ENCODE peak calls at places on chromosomes 3 and 15, in nine cellular contexts. G is H9; T is right cardiac atrium; C is right atrium auricular region; B is HepG2; H is fibroblast of lung; Z is CD8-positive, alpha-beta memory T cell; Q is pancreas; O is RWPE2. S is an unnamed sample.
A peak's percentile ranks its signal among the peaks of the same experiment; 100 is the strongest.

GRCh38 chr3:129486057-129487035 is 42.1 kb upstream of the RHO start:
- DNase-seq in G (no peak), T (no peak), C (no peak), B (no peak), H (peak; percentile 95), Z (no peak), Q (no peak), O (no peak), S (no peak)

GRCh38 chr3:2468816-2469215 is 370.1 kb downstream of the CNTN4 start:
- DNase-seq in G (no peak), T (no peak), C (no peak), B (no peak), H (no peak), Z (no peak), Q (no peak), O (no peak), S (no peak)

GRCh38 chr3:48194446-48195071 is 6.3 kb upstream of the CDC25A start:
- DNase-seq in G (peak; percentile 84), T (peak; percentile 40), C (peak; percentile 70), B (peak; percentile 68), H (peak; percentile 64), Z (no peak), Q (peak; percentile 73), O (peak; percentile 52), S (peak; percentile 32)

GRCh38 chr3:189547448-189547847 is 83.7 kb upstream of the TP63 start:
- DNase-seq in G (no peak), T (no peak), C (no peak), B (no peak), H (no peak), Z (no peak), Q (no peak), O (no peak), S (no peak)

GRCh38 chr3:55690746-55691540 is 203.8 kb upstream of the WNT5A start:
- DNase-seq in G (peak; percentile 83), T (no peak), C (no peak), B (no peak), H (no peak), Z (no peak), Q (no peak), O (no peak), S (no peak)

GRCh38 chr3:105944281-105944680 is 75.5 kb upstream of the CBLB start:
- DNase-seq in G (no peak), T (no peak), C (no peak), B (no peak), H (peak; percentile 12), Z (no peak), Q (no peak), O (no peak), S (no peak)

GRCh38 chr3:32448686-32449474 is 53.8 kb downstream of the CMTM6 start:
- DNase-seq in G (no peak), T (no peak), C (no peak), B (no peak), H (no peak), Z (no peak), Q (no peak), O (peak; percentile 13), S (no peak)

GRCh38 chr3:96449803-96450202 is 364.6 kb upstream of the EPHA6 start:
- DNase-seq in G (peak; percentile 26), T (no peak), C (no peak), B (peak; percentile 61), H (no peak), Z (no peak), Q (no peak), O (no peak), S (no peak)

GRCh38 chr3:172776049-172776717 is 25.7 kb downstream of the ECT2 start:
- DNase-seq in G (no peak), T (no peak), C (no peak), B (no peak), H (peak; percentile 72), Z (no peak), Q (no peak), O (no peak), S (no peak)

GRCh38 chr3:190183121-190183520 is 62.4 kb upstream of the P3H2 start:
- DNase-seq in G (no peak), T (no peak), C (no peak), B (no peak), H (peak; percentile 97), Z (no peak), Q (no peak), O (no peak), S (peak; percentile 8)

GRCh38 chr3:186566772-186567071 is 417 bp downstream of the TBCCD1 start:
- DNase-seq in G (peak; percentile 30), T (no peak), C (peak; percentile 60), B (no peak), H (no peak), Z (no peak), Q (no peak), O (no peak), S (no peak)

GRCh38 chr3:7697538-7697937 is 804.1 kb upstream of the LMCD1 start:
- DNase-seq in G (no peak), T (no peak), C (no peak), B (no peak), H (no peak), Z (no peak), Q (no peak), O (no peak), S (no peak)

GRCh38 chr3:119891944-119892721 is 110.2 kb downstream of the NR1I2 start:
- DNase-seq in G (peak; percentile 31), T (no peak), C (no peak), B (peak; percentile 55), H (peak; percentile 86), Z (peak; percentile 6), Q (peak; percentile 41), O (no peak), S (no peak)

GRCh38 chr3:105274958-105275357 is 91.8 kb upstream of the ALCAM start:
- DNase-seq in G (no peak), T (no peak), C (no peak), B (no peak), H (peak; percentile 4), Z (no peak), Q (no peak), O (peak; percentile 74), S (no peak)

GRCh38 chr3:43696881-43697280 is 6.1 kb downstream of the ABHD5 start:
- DNase-seq in G (no peak), T (no peak), C (no peak), B (no peak), H (no peak), Z (no peak), Q (no peak), O (no peak), S (no peak)

GRCh38 chr3:162317046-162317445 is 820.4 kb downstream of the OTOL1 start:
- DNase-seq in G (no peak), T (no peak), C (no peak), B (no peak), H (no peak), Z (no peak), Q (no peak), O (no peak), S (no peak)

GRCh38 chr3:130759692-130760338 is 13.2 kb upstream of the PIK3R4 start:
- DNase-seq in G (peak; percentile 39), T (peak; percentile 27), C (peak; percentile 67), B (peak; percentile 41), H (peak; percentile 64), Z (peak; percentile 19), Q (peak; percentile 53), O (no peak), S (peak; percentile 54)

GRCh38 chr3:138915503-138916498 is 31.1 kb downstream of the FOXL2 start:
- DNase-seq in G (peak; percentile 94), T (peak; percentile 97), C (peak; percentile 93), B (peak; percentile 76), H (peak; percentile 94), Z (peak; percentile 68), Q (peak; percentile 93), O (peak; percentile 84), S (peak; percentile 96)

DNA sequence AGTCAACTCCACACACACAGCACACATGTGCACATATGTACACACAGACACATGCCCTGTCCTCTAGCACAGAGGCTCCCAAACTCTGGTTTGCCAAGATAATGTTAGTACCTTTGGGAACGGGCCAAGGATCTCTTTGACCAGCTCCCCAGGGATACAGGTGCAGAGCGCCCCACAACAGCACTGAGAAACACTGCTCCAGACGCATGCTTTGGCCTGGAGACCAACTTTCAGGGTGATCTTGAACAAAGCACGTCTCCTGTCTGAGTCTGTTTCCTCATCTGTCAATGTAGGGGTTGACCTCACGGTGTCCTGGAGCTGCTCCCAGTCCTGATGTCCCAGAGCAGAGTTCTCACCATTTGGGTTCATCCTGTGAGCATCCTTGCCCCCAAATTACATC is 15.9 kb upstream of the SKOR1 start:
- DNase-seq in G (peak; percentile 18), T (no peak), C (no peak), B (no peak), H (no peak), Z (no peak), Q (no peak), O (peak; percentile 30), S (no peak)
- H3K4me1 ChIP-seq in G (no peaks in the 10 kb centered on the region), T (no peaks in the 10 kb centered on the region), C (peaks cover under 1% of the 10 kb centered on the region), B (peaks cover 12% of the 10 kb centered on the region), H (no peaks in the 10 kb centered on the region), Z (no peaks in the 10 kb centered on the region), Q (no peaks in the 10 kb centered on the region), O (no peaks in the 10 kb centered on the region), S (no peaks in the 10 kb centered on the region)

DNA sequence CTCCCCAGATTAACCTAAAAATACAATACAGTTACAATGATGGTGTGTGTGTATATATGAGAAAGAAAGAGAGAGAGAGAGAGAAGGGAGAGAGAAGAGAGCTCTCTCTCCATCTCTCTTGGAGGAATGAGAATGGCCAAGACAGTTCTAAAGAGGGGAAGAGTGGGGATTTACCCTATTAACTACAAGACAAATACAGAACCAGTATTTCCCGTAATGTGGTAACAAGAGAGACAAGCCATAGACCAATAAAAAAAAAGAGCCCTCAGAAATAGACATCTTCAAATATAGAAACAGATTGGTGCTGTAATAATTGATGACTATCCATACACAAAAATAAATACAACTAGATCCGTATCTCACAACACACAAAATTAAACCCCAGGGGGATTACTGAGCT is 87.0 kb downstream of the NSMCE3 start:
- DNase-seq in G (no peak), T (no peak), C (no peak), B (no peak), H (no peak), Z (no peak), Q (no peak), O (no peak), S (no peak)
- H3K4me1 ChIP-seq in G (no peaks in the 10 kb centered on the region), T (no peaks in the 10 kb centered on the region), C (no peaks in the 10 kb centered on the region), B (no peaks in the 10 kb centered on the region), H (no peaks in the 10 kb centered on the region), Z (no peaks in the 10 kb centered on the region), Q (no peaks in the 10 kb centered on the region), O (no peaks in the 10 kb centered on the region), S (no peaks in the 10 kb centered on the region)

GRCh38 chr3:141506071-141506470 is 19.2 kb downstream of the RASA2 start:
- DNase-seq in G (no peak), T (no peak), C (no peak), B (no peak), H (no peak), Z (no peak), Q (no peak), O (no peak), S (no peak)
- H3K4me1 ChIP-seq in G (no peaks in the 10 kb centered on the region), T (peaks cover 2% of the 10 kb centered on the region), C (no peaks in the 10 kb centered on the region), B (peaks cover 55% of the 10 kb centered on the region), H (no peaks in the 10 kb centered on the region), Z (peaks cover 97% of the 10 kb centered on the region), Q (peaks cover 4% of the 10 kb centered on the region), O (no peaks in the 10 kb centered on the region), S (peaks cover 5% of the 10 kb centered on the region)

DNA sequence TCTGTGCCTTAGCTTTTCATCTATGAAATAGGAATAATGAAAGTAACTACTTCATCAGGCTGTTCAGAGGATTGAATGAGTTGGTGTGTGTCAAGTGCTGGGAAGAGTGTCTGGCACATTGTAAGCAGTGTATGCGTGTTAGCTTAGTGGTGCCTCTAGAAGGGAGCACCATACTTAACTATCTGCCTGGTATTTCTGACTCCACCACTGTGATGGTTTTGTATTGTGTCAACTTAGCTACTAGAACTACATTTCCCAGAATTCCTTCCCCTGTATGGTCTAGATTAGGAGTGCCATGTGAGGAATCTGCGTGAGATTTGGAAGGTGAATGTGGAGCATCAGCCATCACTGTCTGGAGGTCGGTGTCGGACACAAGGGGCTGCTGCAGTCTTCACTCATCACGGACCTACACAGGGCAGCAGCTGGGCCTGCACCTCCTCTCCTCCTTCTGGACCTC is 115.4 kb upstream of the GALNT15 start:
- DNase-seq in G (no peak), T (no peak), C (no peak), B (no peak), H (no peak), Z (no peak), Q (no peak), O (no peak), S (no peak)
- H3K4me1 ChIP-seq in G (no peaks in the 10 kb centered on the region), T (peaks cover 10% of the 10 kb centered on the region), C (peaks cover 41% of the 10 kb centered on the region), B (peaks cover 71% of the 10 kb centered on the region), H (peaks cover 30% of the 10 kb centered on the region), Z (no peaks in the 10 kb centered on the region), Q (no peaks in the 10 kb centered on the region), O (peaks cover 41% of the 10 kb centered on the region), S (peaks cover 27% of the 10 kb centered on the region)